ENCODE peak calls at places on chromosome 17, in six cellular contexts. T is hippocampal formation; A is NCI-H82; D is CD4-positive, CD25-positive, alpha-beta regulatory T cell; U is psoas muscle; K is fibroblast of lung. J is an unnamed sample.

GRCh38 chr17:35900693-35901487 is 20.7 kb upstream of the CCL5 start:
- DNase-seq in T (no peak), A (no peak), D (no peak), U (no peak), K (peak), J (no peak)

GRCh38 chr17:68428498-68429172 is 28.7 kb downstream of the WIPI1 start:
- DNase-seq in T (no peak), A (no peak), D (no peak), U (no peak), K (no peak), J (no peak)

GRCh38 chr17:13776027-13776551 is 174.4 kb upstream of the HS3ST3A1 start:
- DNase-seq in T (no peak), A (peak), D (no peak), U (no peak), K (peak), J (no peak)

GRCh38 chr17:60163108-60163784 is 13.5 kb downstream of the CA4 start:
- DNase-seq in T (no peak), A (peak), D (no peak), U (no peak), K (no peak), J (no peak)

GRCh38 chr17:47717845-47718621 is 15.0 kb upstream of the TBX21 start:
- DNase-seq in T (no peak), A (no peak), D (no peak), U (no peak), K (no peak), J (peak)

GRCh38 chr17:81431545-81432482 is 36.6 kb downstream of the BAHCC1 start:
- DNase-seq in T (no peak), A (no peak), D (no peak), U (no peak), K (no peak), J (no peak)

GRCh38 chr17:62804822-62805221 is 3.3 kb downstream of the MARCHF10 start:
- DNase-seq in T (no peak), A (no peak), D (no peak), U (no peak), K (peak), J (peak)

GRCh38 chr17:35977509-35977908 is 3.8 kb downstream of the CCL16 start:
- DNase-seq in T (no peak), A (no peak), D (no peak), U (no peak), K (no peak), J (no peak)

GRCh38 chr17:78939615-78940014 is 14.4 kb upstream of the TIMP2 start:
- DNase-seq in T (no peak), A (no peak), D (no peak), U (no peak), K (no peak), J (peak)

GRCh38 chr17:77266891-77267341 is 126.1 kb downstream of the SEC14L1 start:
- DNase-seq in T (no peak), A (peak), D (no peak), U (no peak), K (peak), J (no peak)

GRCh38 chr17:47649972-47650524 is 329 bp downstream of the KPNB1 start:
- DNase-seq in T (no peak), A (no peak), D (no peak), U (no peak), K (no peak), J (peak)

GRCh38 chr17:81998719-81999438 is 21.4 kb downstream of the ASPSCR1 start:
- DNase-seq in T (no peak), A (no peak), D (no peak), U (no peak), K (no peak), J (no peak)

GRCh38 chr17:50240876-50241275 is 33.4 kb upstream of the TMEM92 start:
- DNase-seq in T (no peak), A (no peak), D (no peak), U (no peak), K (peak), J (no peak)

GRCh38 chr17:44956998-44957981 is 9.7 kb upstream of the KIF18B start:
- DNase-seq in T (no peak), A (peak), D (no peak), U (no peak), K (no peak), J (no peak)

GRCh38 chr17:59462385-59462784 is 103.0 kb upstream of the DHX40 start:
- DNase-seq in T (no peak), A (no peak), D (no peak), U (no peak), K (no peak), J (no peak)

GRCh38 chr17:9195961-9196668 is 174.8 kb downstream of the NTN1 start:
- DNase-seq in T (no peak), A (peak), D (no peak), U (no peak), K (no peak), J (no peak)